ENCODE peak calls at places on chromosomes 12 and 14, in five cellular contexts. I, H, V, P and F are unnamed samples.

GRCh38 chr12:44247588-44247987 is 411.7 kb downstream of the TMEM117 start:
- DNase-seq in H (peak; percentile 9), P (no peak), V (no peak), I (no peak), F (no peak)

GRCh38 chr14:69483765-69484443 is 624 bp upstream of the PLEKHD1 start:
- DNase-seq in V (no peak), H (no peak), I (peak; percentile 12), P (no peak), F (no peak)

GRCh38 chr14:101357038-101357437 is 204.3 kb upstream of the DIO3 start:
- DNase-seq in V (no peak), P (no peak), H (no peak), I (peak; percentile 6), F (no peak)

GRCh38 chr12:26704684-26705475 is 128.1 kb downstream of the ITPR2 start:
- DNase-seq in I (no peak), V (no peak), P (no peak), H (no peak), F (no peak)

GRCh38 chr14:50667491-50668007 is 557 bp downstream of the SAV1 start:
- DNase-seq in H (peak; percentile 74), P (no peak), V (peak; percentile 32), I (peak; percentile 46), F (peak; percentile 46)

GRCh38 chr14:92549853-92550244 is 36.3 kb downstream of the RIN3 start:
- DNase-seq in H (no peak), V (no peak), P (peak; percentile 89), I (no peak), F (no peak)

GRCh38 chr12:9378430-9378835 is 170.2 kb upstream of the PZP start:
- DNase-seq in V (no peak), H (peak; percentile 65), I (no peak), P (no peak), F (no peak)

GRCh38 chr14:71632440-71632946 is 299.7 kb upstream of the RGS6 start:
- DNase-seq in H (no peak), V (no peak), P (no peak), I (no peak), F (no peak)

GRCh38 chr14:93318927-93319326 is 13.9 kb downstream of the BTBD7 start:
- DNase-seq in H (no peak), I (no peak), P (no peak), V (no peak), F (no peak)

GRCh38 chr12:42450248-42450647 is 124.3 kb downstream of the PPHLN1 start:
- DNase-seq in P (no peak), H (no peak), V (no peak), I (no peak), F (no peak)

GRCh38 chr12:9049520-9050133 is 60.3 kb downstream of the KLRG1 start:
- DNase-seq in P (no peak), V (peak; percentile 42), I (no peak), H (peak; percentile 56), F (no peak)

GRCh38 chr14:32594766-32595165 is 265.7 kb downstream of the AKAP6 start:
- DNase-seq in H (no peak), V (no peak), P (no peak), I (no peak), F (no peak)

GRCh38 chr12:113912761-113913295 is 53.3 kb downstream of the RBM19 start:
- DNase-seq in P (no peak), V (peak; percentile 46), I (peak; percentile 34), H (peak; percentile 75), F (peak; percentile 40)

GRCh38 chr14:24377126-24377525 is 9.1 kb downstream of the NFATC4 start:
- DNase-seq in V (no peak), I (no peak), P (no peak), H (no peak), F (no peak)

GRCh38 chr14:56195219-56195618 is 77.0 kb downstream of the PELI2 start:
- DNase-seq in H (no peak), V (no peak), I (no peak), P (no peak), F (no peak)

DNA sequence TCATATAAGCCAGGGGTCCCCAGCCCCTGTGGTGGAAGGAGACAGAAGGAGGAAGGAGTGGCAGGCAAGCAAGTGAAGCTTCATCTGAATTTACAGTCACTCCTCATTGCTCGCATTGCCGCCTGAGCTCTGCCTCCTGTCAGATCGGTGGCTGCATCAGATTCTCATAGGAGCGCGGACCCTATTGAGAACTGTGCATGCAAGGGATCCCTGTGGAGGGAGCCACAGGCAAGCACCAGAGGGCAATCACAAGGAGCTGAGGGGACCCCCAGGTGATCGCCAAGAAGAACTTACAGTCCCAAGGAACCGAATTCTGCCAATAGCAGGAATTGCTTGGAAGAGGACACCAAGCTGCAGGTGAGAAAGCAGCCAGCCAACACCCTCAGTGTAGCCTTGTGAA is 33.2 kb upstream of the VRK1 start:
- DNase-seq in P (no peak), H (no peak), I (no peak), V (no peak), F (no peak)
- H3K27me3 ChIP-seq in P (no peaks in the 10 kb centered on the region), H (no peaks in the 10 kb centered on the region), I (no peaks in the 10 kb centered on the region), V (no peaks in the 10 kb centered on the region), F (no peaks in the 10 kb centered on the region)

GRCh38 chr14:76923422-76924362 is 97.5 kb downstream of the LRRC74A start:
- DNase-seq in I (no peak), P (no peak), V (no peak), H (no peak), F (no peak)

GRCh38 chr14:76924363-76925151 is 98.3 kb downstream of the LRRC74A start:
- DNase-seq in H (no peak), V (peak; percentile 51), P (no peak), I (no peak), F (no peak)

GRCh38 chr14:76928301-76928700 is 100.2 kb downstream of the IRF2BPL start:
- DNase-seq in H (no peak), P (no peak), V (no peak), I (peak; percentile 55), F (no peak)

GRCh38 chr14:76929927-76930326 is 98.6 kb downstream of the IRF2BPL start:
- DNase-seq in V (peak; percentile 70), H (no peak), P (no peak), I (no peak), F (peak; percentile 79)

GRCh38 chr14:76926521-76927251 is 100.5 kb downstream of the LRRC74A start:
- DNase-seq in P (no peak), I (peak; percentile 77), H (no peak), V (peak; percentile 72), F (peak; percentile 75)
- H3K4me3 ChIP-seq in P (no peak overlapping the region), I (no peak overlapping the region), H (no peak overlapping the region), V (peak overlapping the region; percentile 54), F (peak overlapping the region; percentile 64)

GRCh38 chr12:124309744-124310143 is 14.9 kb downstream of the RFLNA start:
- DNase-seq in H (no peak), I (no peak), V (no peak), P (no peak), F (no peak)
- H3K27me3 ChIP-seq in H (no peaks in the 10 kb centered on the region), I (no peaks in the 10 kb centered on the region), V (no peaks in the 10 kb centered on the region), P (no peaks in the 10 kb centered on the region), F (no peaks in the 10 kb centered on the region)

GRCh38 chr12:105331805-105332251 is 1.3 kb downstream of the C12orf75 start:
- DNase-seq in I (no peak), P (no peak), V (peak; percentile 24), H (peak; percentile 18), F (peak; percentile 57)

GRCh38 chr12:105329926-105330282 is 587 bp upstream of the C12orf75 start:
- DNase-seq in P (no peak), H (no peak), I (no peak), V (peak; percentile 9), F (no peak)

GRCh38 chr12:105332925-105333324 is 2.4 kb downstream of the C12orf75 start:
- DNase-seq in H (no peak), P (no peak), I (no peak), V (no peak), F (no peak)

GRCh38 chr12:105330283-105330937 is at the start of gene C12orf75:
- DNase-seq in P (peak; percentile 94), H (peak; percentile 95), I (peak; percentile 69), V (peak; percentile 84), F (peak; percentile 89)

GRCh38 chr12:105330938-105331804 is 680 bp downstream of the C12orf75 start:
- DNase-seq in V (peak; percentile 54), P (peak; percentile 86), H (no peak), I (peak; percentile 29), F (peak; percentile 48)
- H3K4me3 ChIP-seq in V (peak overlapping the region; percentile 62), P (peak overlapping the region; percentile 80), H (peak overlapping the region; percentile 56), I (peak overlapping the region; percentile 59), F (peak overlapping the region; percentile 33)